ENCODE peak calls at places on chromosomes 3 and 15, in ten cellular contexts. D is breast epithelium; N is A549; F is K562; G is tibial artery; C is heart left ventricle; T is prostate gland; Q is mucosa of descending colon; B is CD8-positive, alpha-beta T cell; V is stomach. U is an unnamed sample.

GRCh38 chr3:57594144-57594543 is 3.0 kb downstream of the ARF4 start:
- DNase-seq in D (no peak), N (no peak), F (no peak), G (no peak), C (no peak), T (no peak), Q (no peak), B (no peak), V (no peak), U (no peak)

GRCh38 chr3:85922374-85922773 is 963.6 kb downstream of the CADM2 start:
- DNase-seq in D (no peak), N (no peak), F (no peak), G (no peak), C (no peak), T (no peak), Q (no peak), B (no peak), V (no peak), U (no peak)

GRCh38 chr3:11818033-11818432 is 28.7 kb downstream of the TAMM41 start:
- DNase-seq in D (no peak), N (no peak), F (no peak), G (no peak), C (no peak), T (no peak), Q (no peak), B (no peak), V (no peak), U (no peak)

GRCh38 chr3:38008191-38008701 is 17.7 kb downstream of the VILL start:
- DNase-seq in D (no peak), N (no peak), F (no peak), G (no peak), C (peak; percentile 21), T (no peak), Q (peak; percentile 36), B (no peak), V (no peak), U (no peak)

GRCh38 chr3:194757629-194758028 is 71.9 kb downstream of the FAM43A start:
- DNase-seq in D (no peak), N (no peak), F (no peak), G (no peak), C (no peak), T (no peak), Q (no peak), B (no peak), V (no peak), U (peak; percentile 51)

GRCh38 chr15:26873846-26874245 is 7.0 kb downstream of the GABRA5 start:
- DNase-seq in D (no peak), N (no peak), F (no peak), G (peak; percentile 33), C (peak; percentile 48), T (peak; percentile 42), Q (no peak), B (no peak), V (no peak), U (no peak)

GRCh38 chr3:110246796-110247369 is 824.7 kb upstream of the NECTIN3 start:
- DNase-seq in D (no peak), N (no peak), F (no peak), G (no peak), C (no peak), T (no peak), Q (no peak), B (no peak), V (no peak), U (no peak)

GRCh38 chr3:133910422-133910821 is 14.7 kb upstream of the RAB6B start:
- DNase-seq in D (no peak), N (no peak), F (peak; percentile 29), G (no peak), C (no peak), T (no peak), Q (no peak), B (no peak), V (no peak), U (no peak)

GRCh38 chr3:100411091-100411982 is 10.0 kb downstream of the LNP1 start:
- DNase-seq in D (no peak), N (no peak), F (no peak), G (no peak), C (no peak), T (no peak), Q (no peak), B (no peak), V (no peak), U (no peak)

GRCh38 chr3:34449305-34449704 is 650.9 kb downstream of the PDCD6IP start:
- DNase-seq in D (no peak), N (no peak), F (no peak), G (no peak), C (no peak), T (no peak), Q (no peak), B (no peak), V (no peak), U (no peak)
- H3K4me3 ChIP-seq in D (no peak overlapping the region), N (no peak overlapping the region), F (no peak overlapping the region), G (no peak overlapping the region), C (no peak overlapping the region), T (no peak overlapping the region), Q (no peak overlapping the region), B (no peak overlapping the region), V (no peak overlapping the region), U (no peak overlapping the region)

GRCh38 chr3:132283440-132283839 is 33.8 kb upstream of the ACP3 start:
- DNase-seq in D (no peak), N (no peak), F (no peak), G (no peak), C (no peak), T (no peak), Q (no peak), B (no peak), V (no peak), U (no peak)

GRCh38 chr3:132284006-132284405 is 33.2 kb upstream of the ACP3 start:
- DNase-seq in D (no peak), N (no peak), F (no peak), G (no peak), C (no peak), T (no peak), Q (no peak), B (no peak), V (no peak), U (no peak)

GRCh38 chr3:132285620-132285945 is 31.6 kb upstream of the ACP3 start:
- DNase-seq in D (no peak), N (no peak), F (no peak), G (no peak), C (no peak), T (no peak), Q (no peak), B (no peak), V (peak; percentile 54), U (no peak)

GRCh38 chr3:132286035-132286434 is 31.2 kb upstream of the ACP3 start:
- DNase-seq in D (no peak), N (no peak), F (no peak), G (no peak), C (no peak), T (no peak), Q (no peak), B (no peak), V (no peak), U (no peak)

DNA sequence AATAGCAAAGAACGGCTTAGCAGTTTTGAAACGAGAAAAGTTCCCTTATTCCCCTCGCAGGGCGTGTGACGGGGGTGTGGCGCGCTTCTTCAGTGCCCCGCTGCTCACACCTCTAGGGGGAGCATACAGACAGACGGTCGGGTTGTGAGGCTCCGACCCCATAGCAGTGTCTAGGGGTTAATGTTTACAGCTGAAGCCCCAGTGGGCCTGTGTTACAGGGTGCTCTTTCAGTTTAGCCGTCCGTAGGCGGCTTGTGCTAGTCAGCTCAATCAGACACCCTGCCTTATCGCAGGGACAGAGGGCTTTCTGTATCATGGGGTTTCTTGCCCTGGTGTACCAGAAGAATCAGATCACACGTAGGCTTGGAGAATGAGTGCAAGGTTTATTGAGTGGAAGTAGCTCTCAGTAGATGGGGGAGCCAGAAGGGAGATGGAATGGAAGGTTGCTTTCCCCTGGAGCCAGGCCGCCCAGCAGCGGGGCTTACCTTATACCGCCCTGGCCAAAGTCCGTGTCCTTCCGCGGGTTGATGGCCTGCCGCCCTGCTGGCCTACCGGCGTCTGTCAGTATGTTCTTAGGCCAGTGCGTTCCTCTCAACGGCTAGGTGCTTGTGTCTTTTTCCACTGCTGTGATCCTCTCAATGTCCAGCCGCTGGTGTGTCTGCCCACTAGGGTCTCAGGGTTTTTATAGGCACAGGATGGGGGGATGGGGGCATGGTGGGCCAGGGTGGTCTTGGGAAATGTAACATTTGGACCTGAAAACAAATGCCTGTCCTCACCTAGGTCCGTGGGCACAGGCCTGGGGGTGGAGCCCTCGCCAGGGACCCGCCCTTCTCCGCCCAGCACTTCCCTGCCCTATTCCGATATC is 32.2 kb upstream of the ACP3 start:
- DNase-seq in D (no peak), N (no peak), F (no peak), G (no peak), C (no peak), T (no peak), Q (no peak), B (no peak), V (peak; percentile 69), U (no peak)
- TF ChIP-seq CTCF in D (no peak), N (no peak), F (peak; percentile 59), G (no peak), C (no peak), T (no peak), Q (no peak), B (no peak), V (no peak), U (peak; percentile 30)

DNA sequence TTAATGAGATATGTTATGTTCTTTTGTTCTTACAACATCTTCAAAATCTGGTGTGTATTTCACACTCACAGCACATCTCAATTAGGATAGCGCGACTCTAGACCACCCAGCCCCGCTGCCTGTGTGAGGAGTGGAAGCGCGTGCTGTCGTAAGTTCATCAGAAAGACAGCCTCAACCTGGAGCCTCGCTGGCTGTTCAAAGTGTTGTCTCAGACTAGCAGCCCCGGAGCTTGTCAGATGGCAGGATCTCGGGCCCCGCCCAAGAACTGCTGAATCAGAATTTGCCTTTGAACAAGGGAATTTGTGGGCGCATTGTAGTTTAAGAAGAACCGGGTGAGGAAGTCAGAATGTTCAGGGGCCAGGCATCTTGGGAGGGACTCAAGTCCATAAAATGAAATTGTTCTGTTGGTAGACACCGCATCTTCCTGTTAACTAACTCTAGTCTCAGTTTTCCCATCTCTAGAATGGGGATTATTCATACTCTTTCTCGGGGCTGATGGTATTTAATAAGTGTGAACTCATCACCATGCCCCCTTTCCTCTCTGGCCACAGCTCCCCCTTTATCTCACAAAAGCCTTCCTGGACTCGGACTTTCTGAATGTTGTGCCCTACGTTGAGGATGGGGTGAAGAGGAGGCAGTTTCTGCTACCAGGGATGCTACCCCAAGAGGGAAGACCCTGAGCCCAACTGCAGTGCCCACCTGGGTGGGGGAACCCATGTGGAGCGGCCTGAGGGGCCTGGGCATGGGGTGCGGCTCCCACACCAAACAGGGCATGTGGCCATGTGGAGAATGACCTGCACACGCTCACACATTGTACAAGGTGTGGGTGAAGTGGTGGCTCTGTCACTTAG is 40.4 kb downstream of the BHLHE40 start:
- DNase-seq in D (no peak), N (no peak), F (peak; percentile 86), G (no peak), C (no peak), T (no peak), Q (peak; percentile 56), B (peak; percentile 74), V (peak; percentile 38), U (no peak)
- H3K4me1 ChIP-seq in D (no peaks in the 10 kb centered on the region), N (peaks cover 96% of the 10 kb centered on the region), F (peaks cover 87% of the 10 kb centered on the region), G (peaks cover 15% of the 10 kb centered on the region), C (peaks cover 6% of the 10 kb centered on the region), T (no peaks in the 10 kb centered on the region), Q (peaks cover 17% of the 10 kb centered on the region), B (peaks cover 21% of the 10 kb centered on the region), V (peaks cover 56% of the 10 kb centered on the region), U (no peaks in the 10 kb centered on the region)

DNA sequence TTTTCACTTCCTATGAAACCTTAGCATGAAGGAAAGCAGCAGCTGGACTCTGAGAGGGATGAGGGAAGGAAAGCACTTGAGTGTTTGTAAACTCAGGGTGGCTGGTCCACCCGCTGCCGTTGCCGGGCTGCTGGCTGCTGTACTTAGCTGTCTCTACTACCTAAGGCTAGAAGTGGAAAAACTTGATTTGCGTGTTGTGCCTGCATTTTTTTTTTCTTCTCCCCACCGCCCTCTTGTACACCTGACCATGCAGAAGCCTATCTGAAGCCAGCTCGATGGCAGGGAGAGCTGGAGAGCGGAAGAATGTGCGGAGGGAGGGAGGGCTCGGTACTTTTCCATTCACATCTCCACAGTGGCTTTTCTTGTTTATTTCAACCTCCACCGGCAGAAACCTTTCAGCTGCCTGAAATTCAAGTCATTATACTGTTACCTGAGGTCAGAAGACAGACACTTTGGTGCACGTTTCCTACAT is 4.8 kb upstream of the BCL6 start:
- DNase-seq in D (peak; percentile 89), N (peak; percentile 16), F (no peak), G (no peak), C (peak; percentile 42), T (peak; percentile 90), Q (peak; percentile 73), B (no peak), V (peak; percentile 84), U (no peak)
- H3K4me3 ChIP-seq in D (peak overlapping the region; percentile 50), N (peak overlapping the region; percentile 44), F (no peak overlapping the region), G (no peak overlapping the region), C (no peak overlapping the region), T (peak overlapping the region; percentile 27), Q (no peak overlapping the region), B (no peak overlapping the region), V (peak overlapping the region; percentile 32), U (no peak overlapping the region)

U was measured in A673.